ENCODE peak calls at places on chromosomes 5 and 9, in four cellular contexts. One of them, this sample, is unnamed.

GRCh38 chr5:36744041-36744677 is 132.4 kb upstream of the NIPBL start:
- DNase-seq in lower leg skin: no peak
- DNase-seq in Peyer's patch: no peak
- DNase-seq in heart right ventricle: no peak
- DNase-seq in this sample: no peak

GRCh38 chr5:135578685-135579341 is at the start of gene CXCL14:
- DNase-seq in heart right ventricle: peak
- DNase-seq in lower leg skin: peak
- DNase-seq in Peyer's patch: peak
- DNase-seq in this sample: no peak

GRCh38 chr5:94442971-94443370 is 175.4 kb downstream of the KIAA0825 start:
- DNase-seq in lower leg skin: no peak
- DNase-seq in heart right ventricle: no peak
- DNase-seq in Peyer's patch: no peak
- DNase-seq in this sample: no peak

GRCh38 chr9:77475641-77476473 is 172.3 kb downstream of the GNA14 start:
- DNase-seq in heart right ventricle: no peak
- DNase-seq in lower leg skin: no peak
- DNase-seq in Peyer's patch: no peak
- DNase-seq in this sample: no peak

GRCh38 chr5:50958852-50959457 is 292.5 kb downstream of the PARP8 start:
- DNase-seq in lower leg skin: no peak
- DNase-seq in Peyer's patch: peak
- DNase-seq in heart right ventricle: no peak
- DNase-seq in this sample: peak

GRCh38 chr9:131012023-131012334 is 3.0 kb downstream of the LAMC3 start:
- DNase-seq in heart right ventricle: no peak
- DNase-seq in Peyer's patch: no peak
- DNase-seq in lower leg skin: no peak
- DNase-seq in this sample: no peak

GRCh38 chr5:176466245-176466871 is 18.2 kb downstream of the FAF2 start:
- DNase-seq in lower leg skin: no peak
- DNase-seq in Peyer's patch: no peak
- DNase-seq in heart right ventricle: no peak
- DNase-seq in this sample: no peak

GRCh38 chr5:958701-959571 is 49.7 kb upstream of the NKD2 start:
- DNase-seq in lower leg skin: peak
- DNase-seq in Peyer's patch: peak
- DNase-seq in heart right ventricle: no peak
- DNase-seq in this sample: no peak

GRCh38 chr5:134437340-134438267 is 25.9 kb upstream of the CDKN2AIPNL start:
- DNase-seq in Peyer's patch: no peak
- DNase-seq in lower leg skin: no peak
- DNase-seq in heart right ventricle: no peak
- DNase-seq in this sample: no peak

GRCh38 chr9:37667706-37668672 is 17.2 kb downstream of the FRMPD1 start:
- DNase-seq in lower leg skin: no peak
- DNase-seq in Peyer's patch: no peak
- DNase-seq in heart right ventricle: no peak
- DNase-seq in this sample: no peak

GRCh38 chr5:103424008-103424407 is 138.6 kb downstream of the NUDT12 start:
- DNase-seq in lower leg skin: no peak
- DNase-seq in Peyer's patch: no peak
- DNase-seq in heart right ventricle: no peak
- DNase-seq in this sample: no peak

GRCh38 chr9:92887880-92888338 is 10.1 kb upstream of the ZNF484 start:
- DNase-seq in Peyer's patch: no peak
- DNase-seq in heart right ventricle: no peak
- DNase-seq in lower leg skin: no peak
- DNase-seq in this sample: no peak

GRCh38 chr5:176915906-176916305 is 16.8 kb upstream of the HK3 start:
- DNase-seq in Peyer's patch: no peak
- DNase-seq in heart right ventricle: no peak
- DNase-seq in lower leg skin: no peak
- DNase-seq in this sample: no peak

GRCh38 chr5:169812786-169813185 is 167.5 kb downstream of the INSYN2B start:
- DNase-seq in lower leg skin: no peak
- DNase-seq in Peyer's patch: no peak
- DNase-seq in heart right ventricle: no peak
- DNase-seq in this sample: no peak

GRCh38 chr9:89525673-89526374 is 27.9 kb upstream of the SEMA4D start:
- DNase-seq in heart right ventricle: no peak
- DNase-seq in lower leg skin: no peak
- DNase-seq in Peyer's patch: no peak
- DNase-seq in this sample: no peak

GRCh38 chr5:12985142-12985541 is 959.3 kb downstream of the DNAH5 start:
- DNase-seq in Peyer's patch: no peak
- DNase-seq in lower leg skin: no peak
- DNase-seq in heart right ventricle: no peak
- DNase-seq in this sample: no peak

GRCh38 chr5:96387616-96388015 is 45.4 kb downstream of the PCSK1 start:
- DNase-seq in lower leg skin: no peak
- DNase-seq in heart right ventricle: no peak
- DNase-seq in Peyer's patch: no peak
- DNase-seq in this sample: no peak

GRCh38 chr5:180140627-180141006 is 68.4 kb downstream of the RASGEF1C start:
- DNase-seq in lower leg skin: peak
- DNase-seq in heart right ventricle: no peak
- DNase-seq in Peyer's patch: no peak
- DNase-seq in this sample: peak

GRCh38 chr5:59036274-59036961 is 453.5 kb downstream of the RAB3C start:
- DNase-seq in lower leg skin: no peak
- DNase-seq in Peyer's patch: peak
- DNase-seq in heart right ventricle: no peak
- DNase-seq in this sample: no peak

GRCh38 chr5:39100851-39101396 is 26.7 kb upstream of the RICTOR start:
- DNase-seq in Peyer's patch: no peak
- DNase-seq in heart right ventricle: no peak
- DNase-seq in lower leg skin: no peak
- DNase-seq in this sample: no peak

GRCh38 chr9:77587851-77588250 is 60.3 kb downstream of the GNA14 start:
- DNase-seq in heart right ventricle: no peak
- DNase-seq in lower leg skin: no peak
- DNase-seq in Peyer's patch: no peak
- DNase-seq in this sample: no peak

GRCh38 chr5:115543365-115543700 is 1.2 kb downstream of the FEM1C start:
- DNase-seq in heart right ventricle: no peak
- DNase-seq in lower leg skin: no peak
- DNase-seq in Peyer's patch: peak
- DNase-seq in this sample: no peak

GRCh38 chr5:143664623-143665022 is 147.3 kb upstream of the HMHB1 start:
- DNase-seq in lower leg skin: no peak
- DNase-seq in Peyer's patch: no peak
- DNase-seq in heart right ventricle: no peak
- DNase-seq in this sample: no peak

GRCh38 chr5:74378464-74378863 is 262.1 kb downstream of the ENC1 start:
- DNase-seq in Peyer's patch: no peak
- DNase-seq in heart right ventricle: no peak
- DNase-seq in lower leg skin: no peak
- DNase-seq in this sample: no peak

GRCh38 chr5:2462026-2462691 is 289.3 kb downstream of the IRX2 start:
- DNase-seq in lower leg skin: no peak
- DNase-seq in Peyer's patch: no peak
- DNase-seq in heart right ventricle: no peak
- DNase-seq in this sample: no peak
- TF ChIP-seq CTCF in lower leg skin: no peak
- TF ChIP-seq CTCF in Peyer's patch: no peak
- TF ChIP-seq CTCF in heart right ventricle: no peak
- TF ChIP-seq CTCF in this sample: no peak

DNA sequence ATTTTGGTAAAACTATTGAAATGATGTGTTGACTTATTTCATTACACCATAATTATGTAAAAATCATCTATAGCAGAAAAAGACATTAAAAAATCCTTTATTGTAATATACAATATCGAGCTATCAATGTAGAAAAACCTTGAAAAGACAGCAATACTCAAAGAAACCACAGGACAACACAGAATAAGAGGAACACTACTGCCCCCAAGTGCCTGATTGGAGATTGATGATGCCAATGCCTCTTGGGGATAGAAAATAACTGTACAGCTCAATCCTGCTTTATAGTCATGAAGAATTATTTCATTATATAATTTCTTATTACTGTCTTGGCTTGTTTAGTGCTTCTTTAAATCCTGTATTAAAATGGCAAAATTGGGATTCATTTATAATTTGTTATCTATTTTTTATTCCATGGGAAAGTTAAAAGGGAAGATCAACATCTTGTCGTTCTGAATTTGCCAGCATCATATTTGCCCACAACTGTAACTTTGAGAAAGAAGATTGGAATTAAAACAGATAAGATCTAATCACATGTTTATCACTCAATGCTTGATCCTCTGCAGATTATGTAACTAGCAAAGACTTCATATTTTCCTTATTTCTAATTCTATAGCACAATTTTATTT is 337.5 kb downstream of the CDH9 start:
- DNase-seq in Peyer's patch: no peak
- DNase-seq in lower leg skin: no peak
- DNase-seq in heart right ventricle: no peak
- DNase-seq in this sample: no peak
- TF ChIP-seq CTCF in Peyer's patch: no peak
- TF ChIP-seq CTCF in lower leg skin: no peak
- TF ChIP-seq CTCF in heart right ventricle: no peak
- TF ChIP-seq CTCF in this sample: peak

DNA sequence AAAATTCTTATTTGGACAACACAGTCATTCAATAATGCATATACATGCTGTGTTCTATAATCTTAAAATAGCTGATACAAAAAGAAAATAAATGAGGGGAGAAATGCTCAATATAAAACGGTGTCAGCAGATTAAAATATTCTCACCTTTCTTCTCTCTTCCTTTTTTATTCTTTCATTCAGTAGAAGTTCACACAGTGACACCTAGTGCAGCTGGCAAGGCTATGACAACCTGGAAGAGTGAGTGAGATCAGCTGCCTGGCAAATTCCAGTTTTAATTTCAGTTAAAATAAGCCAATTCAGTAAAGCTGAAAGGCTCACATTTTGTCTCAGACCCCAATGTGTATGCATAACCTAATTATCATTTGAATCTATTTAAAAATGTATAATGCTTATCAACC is 150.3 kb downstream of the RASEF start:
- DNase-seq in Peyer's patch: no peak
- DNase-seq in lower leg skin: no peak
- DNase-seq in heart right ventricle: no peak
- DNase-seq in this sample: no peak
- TF ChIP-seq CTCF in Peyer's patch: peak
- TF ChIP-seq CTCF in lower leg skin: no peak
- TF ChIP-seq CTCF in heart right ventricle: no peak
- TF ChIP-seq CTCF in this sample: no peak

DNA sequence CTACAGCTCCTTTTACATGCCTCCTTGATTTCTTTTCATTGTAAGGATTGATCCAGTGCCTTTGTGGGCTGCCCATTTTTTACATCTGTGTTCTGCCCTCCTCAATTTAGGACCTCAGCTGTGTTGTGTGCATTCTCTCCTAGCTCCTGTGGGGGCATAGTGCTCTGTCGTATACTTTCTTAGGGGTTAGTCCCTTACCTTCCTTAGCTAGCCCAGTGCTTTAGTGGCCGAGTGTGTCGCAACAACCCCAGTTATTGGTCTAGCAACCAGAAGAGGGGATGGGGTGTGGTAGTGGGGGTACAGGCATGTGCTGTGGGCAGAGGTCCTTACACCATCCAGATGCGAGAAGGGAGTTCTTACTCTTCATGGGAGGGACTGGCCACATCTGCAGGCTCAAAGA is 12.1 kb downstream of the MTRR start:
- DNase-seq in Peyer's patch: no peak
- DNase-seq in lower leg skin: no peak
- DNase-seq in heart right ventricle: no peak
- DNase-seq in this sample: no peak
- TF ChIP-seq CTCF in Peyer's patch: no peak
- TF ChIP-seq CTCF in lower leg skin: no peak
- TF ChIP-seq CTCF in heart right ventricle: no peak
- TF ChIP-seq CTCF in this sample: no peak

DNA sequence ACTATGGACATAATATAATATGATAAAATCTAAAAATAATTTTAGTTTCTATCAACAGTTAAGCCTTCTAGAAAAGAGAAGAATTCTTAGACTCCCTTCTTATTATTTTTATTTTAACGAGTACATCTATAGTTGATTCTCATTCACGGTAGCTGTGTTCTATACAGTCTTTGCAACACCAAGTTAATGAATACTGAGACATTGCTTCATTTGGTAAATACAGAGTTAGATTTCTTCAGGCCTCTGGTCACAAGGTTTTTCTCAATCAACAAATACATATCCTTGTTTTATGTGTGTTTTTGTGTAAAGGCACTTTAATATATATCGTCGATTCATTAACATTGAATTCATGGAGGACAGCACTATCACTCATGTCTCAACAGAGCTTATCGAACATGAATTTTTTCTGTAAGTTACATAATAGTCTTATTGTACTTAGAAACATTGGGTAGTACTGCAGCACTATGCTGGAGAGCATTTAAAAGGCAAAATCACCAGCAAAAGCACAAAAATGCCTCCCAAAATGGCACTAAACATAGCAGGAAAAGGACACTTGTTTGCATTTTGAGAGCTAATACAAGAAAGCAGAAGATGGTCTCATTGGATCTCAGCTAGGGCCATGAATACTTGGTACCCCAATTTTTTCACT is 239.0 kb downstream of the FGF10 start:
- DNase-seq in heart right ventricle: no peak
- DNase-seq in Peyer's patch: no peak
- DNase-seq in lower leg skin: no peak
- DNase-seq in this sample: no peak
- TF ChIP-seq CTCF in heart right ventricle: no peak
- TF ChIP-seq CTCF in Peyer's patch: no peak
- TF ChIP-seq CTCF in lower leg skin: no peak
- TF ChIP-seq CTCF in this sample: no peak

GRCh38 chr5:181188700-181189362 is 16.2 kb downstream of the TRIM7 start:
- DNase-seq in Peyer's patch: peak
- DNase-seq in heart right ventricle: peak
- DNase-seq in lower leg skin: peak
- DNase-seq in this sample: peak
- TF ChIP-seq CTCF in Peyer's patch: no peak
- TF ChIP-seq CTCF in heart right ventricle: no peak
- TF ChIP-seq CTCF in lower leg skin: no peak
- TF ChIP-seq CTCF in this sample: no peak

GRCh38 chr5:156778752-156779151 is 71.3 kb upstream of the PPP1R2B start:
- DNase-seq in Peyer's patch: no peak
- DNase-seq in heart right ventricle: no peak
- DNase-seq in lower leg skin: no peak
- DNase-seq in this sample: no peak

GRCh38 chr5:156778139-156778696 is 71.9 kb upstream of the PPP1R2B start:
- DNase-seq in heart right ventricle: no peak
- DNase-seq in lower leg skin: no peak
- DNase-seq in Peyer's patch: no peak
- DNase-seq in this sample: no peak

GRCh38 chr5:156779436-156779835 is 70.7 kb upstream of the PPP1R2B start:
- DNase-seq in heart right ventricle: no peak
- DNase-seq in lower leg skin: no peak
- DNase-seq in Peyer's patch: no peak
- DNase-seq in this sample: no peak

DNA sequence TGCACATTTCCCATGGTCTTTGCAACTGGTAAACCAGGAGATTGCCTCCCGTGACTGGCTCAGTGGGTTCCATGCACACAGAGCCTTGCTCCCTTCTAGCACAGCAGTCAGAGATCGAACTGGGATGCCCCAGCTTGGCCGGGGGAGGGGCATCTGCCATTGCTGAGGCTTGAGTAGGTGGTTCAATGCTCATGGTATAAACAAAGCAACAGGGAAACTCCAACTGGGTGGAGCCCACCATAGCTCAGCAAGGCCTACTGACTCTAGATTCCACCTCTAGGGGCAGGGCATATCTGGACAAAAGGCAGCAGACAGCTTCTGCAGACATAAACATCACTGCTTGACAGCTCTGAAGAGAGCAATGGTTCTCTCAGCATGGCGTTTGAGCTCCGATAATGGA is 67.0 kb upstream of the PPP1R2B start:
- DNase-seq in lower leg skin: no peak
- DNase-seq in Peyer's patch: no peak
- DNase-seq in heart right ventricle: no peak
- DNase-seq in this sample: no peak
- TF ChIP-seq CTCF in lower leg skin: no peak
- TF ChIP-seq CTCF in Peyer's patch: no peak
- TF ChIP-seq CTCF in heart right ventricle: no peak
- TF ChIP-seq CTCF in this sample: no peak